ENCODE peak calls at places on chromosomes 16 and 17, in four cellular contexts. One of them, this sample, is unnamed.

GRCh38 chr16:51982715-51983680 is 563.9 kb downstream of the TOX3 start:
- DNase-seq in activated CD8-positive, alpha-beta memory T cell treated with anti-CD3 and anti-CD28 coated beads, Interleukin-2, amount 50 U/mL, for 4 hours: no peak
- DNase-seq in NT2/D1: peak
- DNase-seq in NCI-H1092: peak
- DNase-seq in this sample: peak

GRCh38 chr17:82241926-82242697 is 13.3 kb downstream of the SLC16A3 start:
- DNase-seq in activated CD8-positive, alpha-beta memory T cell treated with anti-CD3 and anti-CD28 coated beads, Interleukin-2, amount 50 U/mL, for 4 hours: no peak
- DNase-seq in NT2/D1: no peak
- DNase-seq in NCI-H1092: no peak
- DNase-seq in this sample: no peak

GRCh38 chr16:65116818-65117430 is 4.9 kb downstream of the CDH11 start:
- DNase-seq in activated CD8-positive, alpha-beta memory T cell treated with anti-CD3 and anti-CD28 coated beads, Interleukin-2, amount 50 U/mL, for 4 hours: no peak
- DNase-seq in NT2/D1: no peak
- DNase-seq in NCI-H1092: no peak
- DNase-seq in this sample: no peak

GRCh38 chr16:9050102-9050830 is 41.2 kb upstream of the HAPSTR1 start:
- DNase-seq in activated CD8-positive, alpha-beta memory T cell treated with anti-CD3 and anti-CD28 coated beads, Interleukin-2, amount 50 U/mL, for 4 hours: peak
- DNase-seq in NT2/D1: peak
- DNase-seq in NCI-H1092: no peak
- DNase-seq in this sample: peak

GRCh38 chr16:30677931-30678585 is 19.8 kb downstream of the FBRS start:
- DNase-seq in activated CD8-positive, alpha-beta memory T cell treated with anti-CD3 and anti-CD28 coated beads, Interleukin-2, amount 50 U/mL, for 4 hours: no peak
- DNase-seq in NT2/D1: peak
- DNase-seq in NCI-H1092: no peak
- DNase-seq in this sample: peak

GRCh38 chr16:19304670-19305240 is 19.2 kb downstream of the CLEC19A start:
- DNase-seq in activated CD8-positive, alpha-beta memory T cell treated with anti-CD3 and anti-CD28 coated beads, Interleukin-2, amount 50 U/mL, for 4 hours: no peak
- DNase-seq in NT2/D1: no peak
- DNase-seq in NCI-H1092: no peak
- DNase-seq in this sample: no peak

GRCh38 chr16:57041182-57042156 is 50.9 kb upstream of the CPNE2 start:
- DNase-seq in activated CD8-positive, alpha-beta memory T cell treated with anti-CD3 and anti-CD28 coated beads, Interleukin-2, amount 50 U/mL, for 4 hours: peak
- DNase-seq in NT2/D1: no peak
- DNase-seq in NCI-H1092: no peak
- DNase-seq in this sample: no peak

GRCh38 chr17:68297168-68297567 is 5.9 kb downstream of the ARSG start:
- DNase-seq in activated CD8-positive, alpha-beta memory T cell treated with anti-CD3 and anti-CD28 coated beads, Interleukin-2, amount 50 U/mL, for 4 hours: no peak
- DNase-seq in NT2/D1: no peak
- DNase-seq in NCI-H1092: no peak
- DNase-seq in this sample: no peak

GRCh38 chr16:85530370-85530739 is 82.8 kb upstream of the GSE1 start:
- DNase-seq in activated CD8-positive, alpha-beta memory T cell treated with anti-CD3 and anti-CD28 coated beads, Interleukin-2, amount 50 U/mL, for 4 hours: no peak
- DNase-seq in NT2/D1: no peak
- DNase-seq in NCI-H1092: no peak
- DNase-seq in this sample: no peak

GRCh38 chr16:3951861-3952332 is 71.4 kb upstream of the CREBBP start:
- DNase-seq in activated CD8-positive, alpha-beta memory T cell treated with anti-CD3 and anti-CD28 coated beads, Interleukin-2, amount 50 U/mL, for 4 hours: no peak
- DNase-seq in NT2/D1: no peak
- DNase-seq in NCI-H1092: no peak
- DNase-seq in this sample: no peak

GRCh38 chr17:61880589-61881102 is 17.3 kb upstream of the BRIP1 start:
- DNase-seq in activated CD8-positive, alpha-beta memory T cell treated with anti-CD3 and anti-CD28 coated beads, Interleukin-2, amount 50 U/mL, for 4 hours: no peak
- DNase-seq in NT2/D1: no peak
- DNase-seq in NCI-H1092: no peak
- DNase-seq in this sample: no peak

GRCh38 chr17:4986403-4986802 is 1.1 kb downstream of the CAMTA2 start:
- DNase-seq in activated CD8-positive, alpha-beta memory T cell treated with anti-CD3 and anti-CD28 coated beads, Interleukin-2, amount 50 U/mL, for 4 hours: no peak
- DNase-seq in NT2/D1: no peak
- DNase-seq in NCI-H1092: no peak
- DNase-seq in this sample: no peak

GRCh38 chr17:50955667-50956120 is 89.5 kb upstream of the TOB1 start:
- DNase-seq in activated CD8-positive, alpha-beta memory T cell treated with anti-CD3 and anti-CD28 coated beads, Interleukin-2, amount 50 U/mL, for 4 hours: no peak
- DNase-seq in NT2/D1: no peak
- DNase-seq in NCI-H1092: no peak
- DNase-seq in this sample: peak

GRCh38 chr17:36546418-36547093 is 1.8 kb downstream of the GGNBP2 start:
- DNase-seq in activated CD8-positive, alpha-beta memory T cell treated with anti-CD3 and anti-CD28 coated beads, Interleukin-2, amount 50 U/mL, for 4 hours: no peak
- DNase-seq in NT2/D1: no peak
- DNase-seq in NCI-H1092: no peak
- DNase-seq in this sample: no peak

GRCh38 chr16:56637814-56638750 is at the start of gene MT1A:
- DNase-seq in activated CD8-positive, alpha-beta memory T cell treated with anti-CD3 and anti-CD28 coated beads, Interleukin-2, amount 50 U/mL, for 4 hours: no peak
- DNase-seq in NT2/D1: no peak
- DNase-seq in NCI-H1092: no peak
- DNase-seq in this sample: peak

GRCh38 chr16:67847064-67847861 is at the start of gene CENPT:
- DNase-seq in activated CD8-positive, alpha-beta memory T cell treated with anti-CD3 and anti-CD28 coated beads, Interleukin-2, amount 50 U/mL, for 4 hours: no peak
- DNase-seq in NT2/D1: no peak
- DNase-seq in NCI-H1092: no peak
- DNase-seq in this sample: no peak

GRCh38 chr17:81487487-81488275 is 24.9 kb downstream of the ACTG1 start:
- DNase-seq in activated CD8-positive, alpha-beta memory T cell treated with anti-CD3 and anti-CD28 coated beads, Interleukin-2, amount 50 U/mL, for 4 hours: peak
- DNase-seq in NT2/D1: peak
- DNase-seq in NCI-H1092: peak
- DNase-seq in this sample: peak

GRCh38 chr16:79971237-79971572 is 370.7 kb upstream of the MAF start:
- DNase-seq in activated CD8-positive, alpha-beta memory T cell treated with anti-CD3 and anti-CD28 coated beads, Interleukin-2, amount 50 U/mL, for 4 hours: no peak
- DNase-seq in NT2/D1: no peak
- DNase-seq in NCI-H1092: no peak
- DNase-seq in this sample: no peak

GRCh38 chr16:68287276-68288251 is 23.2 kb downstream of the SLC7A6OS start:
- DNase-seq in activated CD8-positive, alpha-beta memory T cell treated with anti-CD3 and anti-CD28 coated beads, Interleukin-2, amount 50 U/mL, for 4 hours: peak
- DNase-seq in NT2/D1: no peak
- DNase-seq in NCI-H1092: no peak
- DNase-seq in this sample: no peak

GRCh38 chr16:57658878-57659674 is 9.0 kb upstream of the ADGRG3 start:
- DNase-seq in activated CD8-positive, alpha-beta memory T cell treated with anti-CD3 and anti-CD28 coated beads, Interleukin-2, amount 50 U/mL, for 4 hours: no peak
- DNase-seq in NT2/D1: no peak
- DNase-seq in NCI-H1092: no peak
- DNase-seq in this sample: no peak

GRCh38 chr17:4858880-4859260 is 25.7 kb downstream of the MINK1 start:
- DNase-seq in activated CD8-positive, alpha-beta memory T cell treated with anti-CD3 and anti-CD28 coated beads, Interleukin-2, amount 50 U/mL, for 4 hours: no peak
- DNase-seq in NT2/D1: no peak
- DNase-seq in NCI-H1092: no peak
- DNase-seq in this sample: no peak

GRCh38 chr16:80319181-80319580 is 221.6 kb upstream of the DYNLRB2 start:
- DNase-seq in activated CD8-positive, alpha-beta memory T cell treated with anti-CD3 and anti-CD28 coated beads, Interleukin-2, amount 50 U/mL, for 4 hours: no peak
- DNase-seq in NT2/D1: no peak
- DNase-seq in NCI-H1092: no peak
- DNase-seq in this sample: no peak

This sample was measured in H1.